ENCODE peak calls at places on chromosome 11, in eight cellular contexts. X, T, I, K, N, P, V and C are unnamed samples.

GRCh38 chr11:34585870-34586654 is 34.8 kb upstream of the EHF start:
- DNase-seq in X (no peak), T (no peak), I (no peak), K (peak), N (no peak), P (peak), V (peak), C (peak)

GRCh38 chr11:74849525-74850391 is 99.1 kb downstream of the XRRA1 start:
- DNase-seq in X (no peak), T (no peak), I (no peak), K (peak), N (no peak), P (peak), V (no peak), C (peak)

GRCh38 chr11:115497303-115497702 is 6.9 kb downstream of the CADM1 start:
- DNase-seq in X (no peak), T (no peak), I (no peak), K (no peak), N (no peak), P (peak), V (no peak), C (no peak)

GRCh38 chr11:7611411-7611810 is 61.9 kb downstream of the CYB5R2 start:
- DNase-seq in X (no peak), T (no peak), I (no peak), K (no peak), N (no peak), P (no peak), V (no peak), C (no peak)

GRCh38 chr11:128632151-128632791 is 44.9 kb upstream of the ETS1 start:
- DNase-seq in X (no peak), T (no peak), I (no peak), K (peak), N (no peak), P (peak), V (peak), C (peak)

GRCh38 chr11:16356751-16357365 is 512 bp upstream of the SOX6 start:
- DNase-seq in X (no peak), T (no peak), I (no peak), K (no peak), N (no peak), P (no peak), V (no peak), C (no peak)

GRCh38 chr11:85725510-85726258 is 39.7 kb upstream of the CCDC89 start:
- DNase-seq in X (no peak), T (no peak), I (no peak), K (peak), N (no peak), P (peak), V (peak), C (no peak)

GRCh38 chr11:33063326-33063775 is 24.0 kb downstream of the TCP11L1 start:
- DNase-seq in X (no peak), T (no peak), I (no peak), K (no peak), N (no peak), P (no peak), V (no peak), C (no peak)

GRCh38 chr11:77127969-77128691 is at the start of gene MYO7A:
- DNase-seq in X (no peak), T (peak), I (no peak), K (no peak), N (no peak), P (peak), V (no peak), C (peak)

GRCh38 chr11:12900496-12900895 is 108.6 kb upstream of the RASSF10 start:
- DNase-seq in X (no peak), T (no peak), I (no peak), K (peak), N (no peak), P (peak), V (peak), C (no peak)

GRCh38 chr11:72592698-72593097 is 81.5 kb downstream of the PDE2A start:
- DNase-seq in X (no peak), T (no peak), I (no peak), K (no peak), N (no peak), P (no peak), V (no peak), C (no peak)

GRCh38 chr11:102280237-102280833 is 36.9 kb upstream of the BIRC3 start:
- DNase-seq in X (no peak), T (no peak), I (no peak), K (no peak), N (no peak), P (no peak), V (no peak), C (peak)

GRCh38 chr11:94879006-94879405 is 94.3 kb downstream of the CWC15 start:
- DNase-seq in X (no peak), T (no peak), I (no peak), K (no peak), N (no peak), P (no peak), V (no peak), C (no peak)

GRCh38 chr11:19316434-19316833 is 75.7 kb upstream of the E2F8 start:
- DNase-seq in X (no peak), T (peak), I (no peak), K (peak), N (no peak), P (no peak), V (no peak), C (no peak)

GRCh38 chr11:47233989-47234668 is 14.5 kb downstream of the ACP2 start:
- DNase-seq in X (no peak), T (no peak), I (no peak), K (peak), N (no peak), P (peak), V (peak), C (peak)

GRCh38 chr11:19680824-19681368 is 31.7 kb upstream of the NAV2 start:
- DNase-seq in X (no peak), T (no peak), I (no peak), K (no peak), N (no peak), P (no peak), V (no peak), C (no peak)

GRCh38 chr11:106156290-106156937 is 79.0 kb downstream of the AASDHPPT start:
- DNase-seq in X (no peak), T (no peak), I (no peak), K (peak), N (no peak), P (peak), V (peak), C (peak)

GRCh38 chr11:78840190-78840589 is 265.5 kb upstream of the NARS2 start:
- DNase-seq in X (no peak), T (no peak), I (no peak), K (peak), N (no peak), P (no peak), V (no peak), C (no peak)

GRCh38 chr11:103794262-103794661 is 242.2 kb upstream of the DDI1 start:
- DNase-seq in X (no peak), T (no peak), I (no peak), K (peak), N (no peak), P (peak), V (no peak), C (no peak)

GRCh38 chr11:124402326-124402922 is 3.6 kb upstream of the OR8B3 start:
- DNase-seq in X (peak), T (no peak), I (no peak), K (peak), N (no peak), P (peak), V (peak), C (peak)

GRCh38 chr11:45354976-45355705 is 69.0 kb upstream of the SYT13 start:
- DNase-seq in X (peak), T (peak), I (peak), K (peak), N (peak), P (no peak), V (peak), C (peak)

GRCh38 chr11:44305643-44306468 is 4.1 kb downstream of the ALX4 start:
- DNase-seq in X (peak), T (peak), I (no peak), K (no peak), N (no peak), P (no peak), V (no peak), C (no peak)

GRCh38 chr11:76232026-76232665 is 25.8 kb upstream of the WNT11 start:
- DNase-seq in X (peak), T (peak), I (no peak), K (no peak), N (peak), P (no peak), V (no peak), C (no peak)

GRCh38 chr11:32198053-32198452 is 107.2 kb downstream of the RCN1 start:
- DNase-seq in X (no peak), T (no peak), I (no peak), K (no peak), N (no peak), P (peak), V (peak), C (peak)

GRCh38 chr11:78838417-78838816 is 263.8 kb upstream of the NARS2 start:
- DNase-seq in X (no peak), T (no peak), I (no peak), K (no peak), N (no peak), P (no peak), V (no peak), C (peak)

GRCh38 chr11:32006799-32007388 is 84.0 kb upstream of the RCN1 start:
- DNase-seq in X (no peak), T (no peak), I (no peak), K (peak), N (no peak), P (peak), V (peak), C (peak)

GRCh38 chr11:1873048-1873812 is 18.5 kb downstream of the PRR33 start:
- DNase-seq in X (no peak), T (peak), I (no peak), K (peak), N (no peak), P (peak), V (peak), C (no peak)

GRCh38 chr11:13495929-13496328 is at the start of gene PTH:
- DNase-seq in X (no peak), T (no peak), I (no peak), K (no peak), N (no peak), P (no peak), V (no peak), C (no peak)

GRCh38 chr11:108597736-108598355 is 4.3 kb upstream of the EXPH5 start:
- DNase-seq in X (no peak), T (no peak), I (no peak), K (no peak), N (no peak), P (no peak), V (no peak), C (no peak)

GRCh38 chr11:35362571-35362980 is 56.8 kb downstream of the SLC1A2 start:
- DNase-seq in X (no peak), T (no peak), I (no peak), K (peak), N (no peak), P (no peak), V (no peak), C (peak)

GRCh38 chr11:28585007-28585406 is 476.8 kb downstream of the METTL15 start:
- DNase-seq in X (no peak), T (no peak), I (no peak), K (no peak), N (no peak), P (no peak), V (no peak), C (no peak)

GRCh38 chr11:46265764-46266163 is 11.7 kb upstream of the CREB3L1 start:
- DNase-seq in X (no peak), T (no peak), I (no peak), K (no peak), N (no peak), P (no peak), V (no peak), C (no peak)

GRCh38 chr11:72711141-72711540 is 36.9 kb upstream of the PDE2A start:
- DNase-seq in X (no peak), T (peak), I (no peak), K (no peak), N (no peak), P (no peak), V (no peak), C (no peak)

GRCh38 chr11:128970598-128971190 is 28.0 kb upstream of the TP53AIP1 start:
- DNase-seq in X (no peak), T (no peak), I (no peak), K (no peak), N (no peak), P (no peak), V (no peak), C (no peak)

GRCh38 chr11:69297926-69298777 is 4.2 kb downstream of the MYEOV start:
- DNase-seq in X (no peak), T (peak), I (peak), K (peak), N (peak), P (peak), V (peak), C (no peak)

GRCh38 chr11:70506986-70507385 is 108.7 kb downstream of the CTTN start:
- DNase-seq in X (no peak), T (peak), I (no peak), K (no peak), N (no peak), P (no peak), V (no peak), C (no peak)